ENCODE peak calls at places on chromosomes 12 and 14, in nine cellular contexts. One of them, this sample, is unnamed.

GRCh38 chr14:56532546-56532945 is 47.1 kb upstream of the TMEM260 start:
- ATAC-seq in sciatic nerve: no peak
- ATAC-seq in gastrocnemius medialis: no peak
- ATAC-seq in activated CD8-positive, alpha-beta T cell treated with anti-CD3 and anti-CD28 coated beads for 36 hours: no peak
- ATAC-seq in left lung: no peak
- ATAC-seq in activated naive CD8-positive, alpha-beta T cell treated with anti-CD3 and anti-CD28 coated beads, Interleukin-2, amount 50 U/mL, for 24 hours: no peak
- ATAC-seq in natural killer cell: no peak
- ATAC-seq in gastroesophageal sphincter: no peak
- ATAC-seq in right lobe of liver: no peak
- ATAC-seq in this sample: no peak

GRCh38 chr14:75222208-75222701 is 45.8 kb upstream of the TMED10 start:
- ATAC-seq in sciatic nerve: peak; percentile 63
- ATAC-seq in gastroesophageal sphincter: peak; percentile 78
- ATAC-seq in right lobe of liver: peak; percentile 72
- ATAC-seq in activated naive CD8-positive, alpha-beta T cell treated with anti-CD3 and anti-CD28 coated beads, Interleukin-2, amount 50 U/mL, for 24 hours: no peak
- ATAC-seq in activated CD8-positive, alpha-beta T cell treated with anti-CD3 and anti-CD28 coated beads for 36 hours: no peak
- ATAC-seq in gastrocnemius medialis: peak; percentile 35
- ATAC-seq in left lung: peak; percentile 78
- ATAC-seq in natural killer cell: peak; percentile 41
- ATAC-seq in this sample: peak; percentile 91

GRCh38 chr14:76724827-76725550 is 36.3 kb upstream of the VASH1 start:
- ATAC-seq in sciatic nerve: no peak
- ATAC-seq in gastrocnemius medialis: no peak
- ATAC-seq in activated naive CD8-positive, alpha-beta T cell treated with anti-CD3 and anti-CD28 coated beads, Interleukin-2, amount 50 U/mL, for 24 hours: no peak
- ATAC-seq in gastroesophageal sphincter: no peak
- ATAC-seq in activated CD8-positive, alpha-beta T cell treated with anti-CD3 and anti-CD28 coated beads for 36 hours: no peak
- ATAC-seq in left lung: no peak
- ATAC-seq in natural killer cell: no peak
- ATAC-seq in right lobe of liver: no peak
- ATAC-seq in this sample: no peak

GRCh38 chr12:125403145-125403789 is 338.0 kb downstream of the AACS start:
- ATAC-seq in right lobe of liver: peak; percentile 70
- ATAC-seq in natural killer cell: no peak
- ATAC-seq in gastroesophageal sphincter: no peak
- ATAC-seq in activated CD8-positive, alpha-beta T cell treated with anti-CD3 and anti-CD28 coated beads for 36 hours: no peak
- ATAC-seq in gastrocnemius medialis: no peak
- ATAC-seq in sciatic nerve: no peak
- ATAC-seq in left lung: peak; percentile 37
- ATAC-seq in activated naive CD8-positive, alpha-beta T cell treated with anti-CD3 and anti-CD28 coated beads, Interleukin-2, amount 50 U/mL, for 24 hours: no peak
- ATAC-seq in this sample: no peak

GRCh38 chr12:99455350-99456037 is 192.1 kb upstream of the GARIN6 start:
- ATAC-seq in left lung: peak; percentile 27
- ATAC-seq in activated naive CD8-positive, alpha-beta T cell treated with anti-CD3 and anti-CD28 coated beads, Interleukin-2, amount 50 U/mL, for 24 hours: no peak
- ATAC-seq in natural killer cell: no peak
- ATAC-seq in right lobe of liver: no peak
- ATAC-seq in gastrocnemius medialis: no peak
- ATAC-seq in activated CD8-positive, alpha-beta T cell treated with anti-CD3 and anti-CD28 coated beads for 36 hours: no peak
- ATAC-seq in gastroesophageal sphincter: no peak
- ATAC-seq in sciatic nerve: no peak
- ATAC-seq in this sample: peak; percentile 93

GRCh38 chr12:78586790-78587189 is 277.8 kb upstream of the SYT1 start:
- ATAC-seq in right lobe of liver: no peak
- ATAC-seq in sciatic nerve: no peak
- ATAC-seq in natural killer cell: no peak
- ATAC-seq in gastroesophageal sphincter: peak; percentile 7
- ATAC-seq in left lung: no peak
- ATAC-seq in activated naive CD8-positive, alpha-beta T cell treated with anti-CD3 and anti-CD28 coated beads, Interleukin-2, amount 50 U/mL, for 24 hours: no peak
- ATAC-seq in activated CD8-positive, alpha-beta T cell treated with anti-CD3 and anti-CD28 coated beads for 36 hours: no peak
- ATAC-seq in gastrocnemius medialis: no peak
- ATAC-seq in this sample: no peak

GRCh38 chr12:3416670-3417069 is 74.3 kb upstream of the PRMT8 start:
- ATAC-seq in gastroesophageal sphincter: no peak
- ATAC-seq in right lobe of liver: no peak
- ATAC-seq in sciatic nerve: no peak
- ATAC-seq in gastrocnemius medialis: no peak
- ATAC-seq in activated CD8-positive, alpha-beta T cell treated with anti-CD3 and anti-CD28 coated beads for 36 hours: no peak
- ATAC-seq in natural killer cell: no peak
- ATAC-seq in activated naive CD8-positive, alpha-beta T cell treated with anti-CD3 and anti-CD28 coated beads, Interleukin-2, amount 50 U/mL, for 24 hours: no peak
- ATAC-seq in left lung: no peak
- ATAC-seq in this sample: no peak

GRCh38 chr12:92561543-92561899 is 141.3 kb upstream of the PLEKHG7 start:
- ATAC-seq in activated CD8-positive, alpha-beta T cell treated with anti-CD3 and anti-CD28 coated beads for 36 hours: no peak
- ATAC-seq in left lung: peak; percentile 93
- ATAC-seq in natural killer cell: no peak
- ATAC-seq in activated naive CD8-positive, alpha-beta T cell treated with anti-CD3 and anti-CD28 coated beads, Interleukin-2, amount 50 U/mL, for 24 hours: no peak
- ATAC-seq in gastroesophageal sphincter: peak; percentile 62
- ATAC-seq in right lobe of liver: peak; percentile 83
- ATAC-seq in sciatic nerve: peak; percentile 93
- ATAC-seq in gastrocnemius medialis: peak; percentile 94
- ATAC-seq in this sample: peak; percentile 25

GRCh38 chr14:71050227-71050823 is 143.1 kb downstream of the PCNX1 start:
- ATAC-seq in natural killer cell: no peak
- ATAC-seq in right lobe of liver: no peak
- ATAC-seq in activated naive CD8-positive, alpha-beta T cell treated with anti-CD3 and anti-CD28 coated beads, Interleukin-2, amount 50 U/mL, for 24 hours: no peak
- ATAC-seq in sciatic nerve: no peak
- ATAC-seq in left lung: peak; percentile 26
- ATAC-seq in activated CD8-positive, alpha-beta T cell treated with anti-CD3 and anti-CD28 coated beads for 36 hours: no peak
- ATAC-seq in gastrocnemius medialis: no peak
- ATAC-seq in gastroesophageal sphincter: no peak
- ATAC-seq in this sample: no peak

GRCh38 chr14:23071975-23072539 is 14.7 kb upstream of the CDH24 start:
- ATAC-seq in natural killer cell: no peak
- ATAC-seq in gastroesophageal sphincter: no peak
- ATAC-seq in activated naive CD8-positive, alpha-beta T cell treated with anti-CD3 and anti-CD28 coated beads, Interleukin-2, amount 50 U/mL, for 24 hours: no peak
- ATAC-seq in activated CD8-positive, alpha-beta T cell treated with anti-CD3 and anti-CD28 coated beads for 36 hours: no peak
- ATAC-seq in gastrocnemius medialis: peak; percentile 26
- ATAC-seq in left lung: peak; percentile 6
- ATAC-seq in sciatic nerve: no peak
- ATAC-seq in right lobe of liver: no peak
- ATAC-seq in this sample: peak; percentile 76

GRCh38 chr12:109736552-109737108 is 23.0 kb downstream of the FAM222A start:
- ATAC-seq in sciatic nerve: peak; percentile 51
- ATAC-seq in left lung: peak; percentile 72
- ATAC-seq in activated naive CD8-positive, alpha-beta T cell treated with anti-CD3 and anti-CD28 coated beads, Interleukin-2, amount 50 U/mL, for 24 hours: peak; percentile 27
- ATAC-seq in right lobe of liver: peak; percentile 22
- ATAC-seq in natural killer cell: peak; percentile 43
- ATAC-seq in activated CD8-positive, alpha-beta T cell treated with anti-CD3 and anti-CD28 coated beads for 36 hours: peak; percentile 69
- ATAC-seq in gastrocnemius medialis: no peak
- ATAC-seq in gastroesophageal sphincter: no peak
- ATAC-seq in this sample: peak; percentile 32

GRCh38 chr14:103058209-103059055 is 1.1 kb upstream of the CDC42BPB start:
- ATAC-seq in activated naive CD8-positive, alpha-beta T cell treated with anti-CD3 and anti-CD28 coated beads, Interleukin-2, amount 50 U/mL, for 24 hours: no peak
- ATAC-seq in gastroesophageal sphincter: no peak
- ATAC-seq in activated CD8-positive, alpha-beta T cell treated with anti-CD3 and anti-CD28 coated beads for 36 hours: no peak
- ATAC-seq in natural killer cell: no peak
- ATAC-seq in gastrocnemius medialis: no peak
- ATAC-seq in left lung: peak; percentile 22
- ATAC-seq in right lobe of liver: peak; percentile 2
- ATAC-seq in sciatic nerve: no peak
- ATAC-seq in this sample: no peak

GRCh38 chr14:53126705-53127104 is 26.4 kb downstream of the DDHD1 start:
- ATAC-seq in left lung: no peak
- ATAC-seq in gastrocnemius medialis: peak; percentile 46
- ATAC-seq in right lobe of liver: no peak
- ATAC-seq in gastroesophageal sphincter: no peak
- ATAC-seq in sciatic nerve: no peak
- ATAC-seq in natural killer cell: peak; percentile 54
- ATAC-seq in activated naive CD8-positive, alpha-beta T cell treated with anti-CD3 and anti-CD28 coated beads, Interleukin-2, amount 50 U/mL, for 24 hours: no peak
- ATAC-seq in activated CD8-positive, alpha-beta T cell treated with anti-CD3 and anti-CD28 coated beads for 36 hours: no peak
- ATAC-seq in this sample: no peak

GRCh38 chr14:36517242-36518030 is 2.6 kb downstream of the NKX2-1 start:
- ATAC-seq in gastrocnemius medialis: peak; percentile 16
- ATAC-seq in natural killer cell: no peak
- ATAC-seq in left lung: peak; percentile 0
- ATAC-seq in sciatic nerve: peak; percentile 41
- ATAC-seq in activated CD8-positive, alpha-beta T cell treated with anti-CD3 and anti-CD28 coated beads for 36 hours: no peak
- ATAC-seq in activated naive CD8-positive, alpha-beta T cell treated with anti-CD3 and anti-CD28 coated beads, Interleukin-2, amount 50 U/mL, for 24 hours: no peak
- ATAC-seq in gastroesophageal sphincter: no peak
- ATAC-seq in right lobe of liver: peak; percentile 59
- ATAC-seq in this sample: no peak

GRCh38 chr14:51182166-51182565 is 57.9 kb upstream of the TMX1 start:
- ATAC-seq in activated CD8-positive, alpha-beta T cell treated with anti-CD3 and anti-CD28 coated beads for 36 hours: no peak
- ATAC-seq in right lobe of liver: no peak
- ATAC-seq in gastrocnemius medialis: no peak
- ATAC-seq in gastroesophageal sphincter: no peak
- ATAC-seq in left lung: no peak
- ATAC-seq in natural killer cell: no peak
- ATAC-seq in activated naive CD8-positive, alpha-beta T cell treated with anti-CD3 and anti-CD28 coated beads, Interleukin-2, amount 50 U/mL, for 24 hours: no peak
- ATAC-seq in sciatic nerve: no peak
- ATAC-seq in this sample: peak; percentile 74

GRCh38 chr14:100246809-100247428 is 8.0 kb downstream of the YY1 start:
- ATAC-seq in activated naive CD8-positive, alpha-beta T cell treated with anti-CD3 and anti-CD28 coated beads, Interleukin-2, amount 50 U/mL, for 24 hours: peak; percentile 62
- ATAC-seq in gastrocnemius medialis: peak; percentile 66
- ATAC-seq in sciatic nerve: peak; percentile 35
- ATAC-seq in left lung: peak; percentile 83
- ATAC-seq in right lobe of liver: peak; percentile 91
- ATAC-seq in activated CD8-positive, alpha-beta T cell treated with anti-CD3 and anti-CD28 coated beads for 36 hours: peak; percentile 32
- ATAC-seq in natural killer cell: no peak
- ATAC-seq in gastroesophageal sphincter: peak; percentile 50
- ATAC-seq in this sample: peak; percentile 21

GRCh38 chr12:110001596-110001995 is 2.4 kb downstream of the ANKRD13A start:
- ATAC-seq in activated CD8-positive, alpha-beta T cell treated with anti-CD3 and anti-CD28 coated beads for 36 hours: no peak
- ATAC-seq in gastrocnemius medialis: no peak
- ATAC-seq in sciatic nerve: no peak
- ATAC-seq in left lung: no peak
- ATAC-seq in gastroesophageal sphincter: no peak
- ATAC-seq in right lobe of liver: no peak
- ATAC-seq in activated naive CD8-positive, alpha-beta T cell treated with anti-CD3 and anti-CD28 coated beads, Interleukin-2, amount 50 U/mL, for 24 hours: no peak
- ATAC-seq in natural killer cell: no peak
- ATAC-seq in this sample: no peak

GRCh38 chr12:34257093-34257492 is 234.8 kb downstream of the ALG10 start:
- ATAC-seq in gastrocnemius medialis: no peak
- ATAC-seq in natural killer cell: no peak
- ATAC-seq in activated CD8-positive, alpha-beta T cell treated with anti-CD3 and anti-CD28 coated beads for 36 hours: no peak
- ATAC-seq in gastroesophageal sphincter: no peak
- ATAC-seq in activated naive CD8-positive, alpha-beta T cell treated with anti-CD3 and anti-CD28 coated beads, Interleukin-2, amount 50 U/mL, for 24 hours: no peak
- ATAC-seq in sciatic nerve: no peak
- ATAC-seq in right lobe of liver: no peak
- ATAC-seq in left lung: no peak
- ATAC-seq in this sample: no peak

GRCh38 chr12:110536834-110537604 is 34.9 kb downstream of the RAD9B start:
- ATAC-seq in gastroesophageal sphincter: peak; percentile 22
- ATAC-seq in left lung: peak; percentile 11
- ATAC-seq in right lobe of liver: peak; percentile 20
- ATAC-seq in gastrocnemius medialis: peak; percentile 45
- ATAC-seq in natural killer cell: no peak
- ATAC-seq in activated naive CD8-positive, alpha-beta T cell treated with anti-CD3 and anti-CD28 coated beads, Interleukin-2, amount 50 U/mL, for 24 hours: no peak
- ATAC-seq in activated CD8-positive, alpha-beta T cell treated with anti-CD3 and anti-CD28 coated beads for 36 hours: no peak
- ATAC-seq in sciatic nerve: no peak
- ATAC-seq in this sample: no peak

This sample was measured in esophagus mucosa.